ENCODE peak calls at places on chromosomes 12 and 14, in five cellular contexts. L is HCT116; I is mucosa of descending colon; B is CD8-positive, alpha-beta T cell; M is heart right ventricle. P is an unnamed sample. For H3K4me1 and H3K9me3, the result is how much of the 10 kb centered on the place peaks cover.

GRCh38 chr12:105226219-105226618 is 9.8 kb downstream of the APPL2 start:
- DNase-seq in L (no peak), I (no peak), B (peak), M (peak), P (peak)

GRCh38 chr14:94113490-94113889 is 3.0 kb downstream of the IFI27 start:
- DNase-seq in L (no peak), I (peak), B (no peak), M (peak), P (peak)

GRCh38 chr12:4439736-4440135 is 5.9 kb downstream of the FGF6 start:
- DNase-seq in L (no peak), I (no peak), B (no peak), M (no peak), P (no peak)

GRCh38 chr14:77618381-77618780 is 1.9 kb upstream of the SPTLC2 start:
- DNase-seq in L (no peak), I (no peak), B (no peak), M (no peak), P (no peak)

GRCh38 chr12:89874146-89874545 is 165.5 kb upstream of the ATP2B1 start:
- DNase-seq in L (no peak), I (no peak), B (no peak), M (peak), P (no peak)

GRCh38 chr12:32089156-32089950 is 17.3 kb upstream of the BICD1 start:
- DNase-seq in L (no peak), I (no peak), B (no peak), M (no peak), P (no peak)

GRCh38 chr12:11702959-11703358 is 53.5 kb downstream of the ETV6 start:
- DNase-seq in L (no peak), I (no peak), B (no peak), M (no peak), P (no peak)

GRCh38 chr12:110790301-110790700 is 47.6 kb upstream of the PPP1CC start:
- DNase-seq in L (no peak), I (no peak), B (no peak), M (no peak), P (no peak)

GRCh38 chr14:23414254-23414653 is 6.2 kb upstream of the MYH6 start:
- DNase-seq in L (no peak), I (no peak), B (no peak), M (no peak), P (no peak)

GRCh38 chr14:33805593-33805992 is 145.3 kb downstream of the EGLN3 start:
- DNase-seq in L (no peak), I (no peak), B (no peak), M (no peak), P (no peak)

GRCh38 chr12:47812797-47813490 is 6.8 kb downstream of the HDAC7 start:
- DNase-seq in L (no peak), I (peak), B (peak), M (peak), P (peak)

GRCh38 chr12:6083606-6084005 is 40.9 kb downstream of the VWF start:
- DNase-seq in L (no peak), I (no peak), B (no peak), M (no peak), P (no peak)

GRCh38 chr12:119990382-119990874 is 1.4 kb downstream of the BICDL1 start:
- DNase-seq in L (no peak), I (no peak), B (no peak), M (no peak), P (no peak)

GRCh38 chr12:128178971-128179370 is 88.0 kb upstream of the TMEM132C start:
- DNase-seq in L (no peak), I (no peak), B (no peak), M (no peak), P (no peak)

GRCh38 chr12:19574606-19575005 is 135.3 kb downstream of the AEBP2 start:
- DNase-seq in L (no peak), I (no peak), B (no peak), M (no peak), P (no peak)

GRCh38 chr14:37247777-37248461 is 50.2 kb downstream of the MIPOL1 start:
- DNase-seq in L (no peak), I (no peak), B (no peak), M (no peak), P (no peak)

GRCh38 chr12:106903241-106903950 is 52.3 kb upstream of the TMEM263 start:
- DNase-seq in L (peak), I (peak), B (peak), M (peak), P (peak)

GRCh38 chr14:87813691-87814090 is 179.3 kb downstream of the GALC start:
- DNase-seq in L (no peak), I (no peak), B (no peak), M (no peak), P (no peak)

GRCh38 chr14:75258079-75258802 is 20.4 kb upstream of the FOS start:
- DNase-seq in L (no peak), I (no peak), B (no peak), M (no peak), P (no peak)

GRCh38 chr12:12466157-12466556 is 96.5 kb downstream of the DUSP16 start:
- DNase-seq in L (no peak), I (no peak), B (peak), M (no peak), P (no peak)

GRCh38 chr12:713281-713875 is 39.0 kb upstream of the WNK1 start:
- DNase-seq in L (no peak), I (no peak), B (no peak), M (no peak), P (no peak)

DNA sequence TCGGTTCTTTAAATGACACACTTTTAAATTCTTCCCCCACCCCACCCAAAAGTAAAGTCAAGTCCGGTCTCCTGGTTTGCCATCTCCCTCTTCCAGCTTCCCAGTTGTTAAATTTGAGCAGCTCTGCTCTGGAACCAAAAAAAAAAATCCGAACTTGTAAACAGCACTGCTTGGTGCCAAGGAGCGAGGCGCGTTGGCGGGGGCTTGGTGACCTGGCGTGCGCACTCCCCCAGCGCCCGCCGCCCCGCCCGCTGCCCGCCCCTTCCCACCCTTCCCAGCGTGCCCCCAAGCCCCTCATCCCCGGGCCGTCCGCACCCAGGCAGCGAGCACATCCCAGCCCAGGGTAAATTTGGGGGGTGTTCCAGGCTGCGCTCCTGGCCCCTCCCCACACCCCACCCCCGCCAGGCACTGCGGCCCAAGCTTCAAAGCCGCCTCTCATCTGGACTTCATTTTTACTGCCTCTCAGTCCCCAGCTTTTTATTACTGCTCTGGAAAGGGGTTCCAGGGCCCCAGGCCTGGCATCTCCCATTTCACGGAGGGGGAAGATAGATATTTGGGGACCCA is 11.6 kb upstream of the ITGB7 start:
- DNase-seq in L (no peak), I (peak), B (no peak), M (no peak), P (peak)
- H3K4me3 ChIP-seq in L (peak), I (no peak), B (peak), M (peak), P (peak)

DNA sequence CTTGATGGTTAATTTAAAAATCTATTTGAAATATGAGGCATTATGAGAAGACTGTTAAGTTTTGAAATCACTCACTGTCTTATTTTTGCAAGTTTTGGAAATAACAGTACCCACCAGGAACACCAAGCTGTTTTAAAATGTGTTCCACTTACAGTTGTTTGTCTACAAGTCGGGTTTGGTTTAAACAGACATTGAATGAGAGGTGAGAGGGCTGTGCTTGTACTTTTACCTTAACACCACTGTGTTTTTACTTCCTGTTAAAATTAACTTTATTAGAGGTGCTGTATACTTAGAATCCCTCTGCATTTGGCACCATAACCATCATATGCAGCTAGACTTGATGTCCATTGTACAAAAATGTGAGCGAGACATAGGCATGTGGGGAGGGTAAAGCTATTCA is 12.8 kb downstream of the ELK3 start:
- DNase-seq in L (no peak), I (no peak), B (no peak), M (no peak), P (no peak)
- H3K4me1 ChIP-seq in L (under half), I (under half), B (half or more), M (half or more), P (under half)

DNA sequence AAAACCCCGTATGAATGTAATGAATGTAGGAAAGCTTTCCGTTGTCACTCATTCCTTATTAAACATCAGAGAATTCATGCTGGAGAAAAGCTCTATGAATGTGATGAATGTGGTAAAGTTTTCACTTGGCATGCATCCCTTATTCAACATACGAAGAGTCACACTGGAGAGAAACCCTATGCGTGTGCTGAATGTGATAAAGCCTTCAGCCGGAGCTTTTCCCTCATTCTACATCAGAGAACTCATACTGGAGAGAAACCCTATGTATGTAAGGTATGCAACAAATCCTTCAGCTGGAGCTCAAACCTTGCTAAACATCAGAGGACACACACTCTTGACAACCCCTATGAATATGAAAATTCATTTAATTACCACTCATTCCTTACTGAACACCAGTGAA is 23.8 kb downstream of the ZNF891 start:
- DNase-seq in L (no peak), I (no peak), B (no peak), M (no peak), P (no peak)
- H3K9me3 ChIP-seq in L (under half), I (half or more), B (half or more), M (half or more), P (under half)

DNA sequence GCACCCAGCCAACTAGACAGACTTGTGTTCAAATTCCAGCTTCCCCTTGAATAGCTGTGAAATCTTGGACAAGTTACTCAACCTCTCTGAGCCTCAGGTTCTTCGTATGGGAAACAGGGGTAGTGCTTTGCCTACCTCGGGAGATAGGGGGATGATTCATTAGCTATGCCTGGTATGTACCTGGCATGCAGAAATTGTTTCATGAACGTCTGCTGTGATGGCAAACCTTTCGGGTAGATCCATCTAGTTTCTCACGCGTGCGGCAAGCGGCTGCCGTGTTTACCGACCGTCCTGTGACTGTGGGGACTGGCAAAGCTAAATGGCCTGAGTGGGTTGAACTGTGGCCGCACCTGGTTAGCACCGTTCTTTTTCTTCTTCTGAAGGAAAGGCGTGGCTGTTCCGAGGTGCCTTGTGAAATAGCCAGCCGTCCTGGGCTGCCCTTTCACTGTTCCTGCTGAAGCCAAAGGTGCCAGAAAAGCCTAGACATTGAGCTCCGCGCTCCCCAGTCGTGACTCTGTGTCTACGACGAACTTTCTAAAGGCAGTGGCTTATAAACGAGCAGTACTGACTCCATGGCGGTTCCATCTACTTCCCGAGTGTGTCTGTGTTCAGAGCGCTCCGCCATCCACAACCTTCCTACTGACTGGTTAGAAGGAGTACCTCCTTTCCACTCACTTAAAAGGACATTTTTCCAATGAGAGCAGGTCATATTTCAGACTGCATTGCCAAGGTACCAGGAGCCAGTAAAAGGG is 40.7 kb upstream of the MED13L start:
- DNase-seq in L (no peak), I (no peak), B (no peak), M (no peak), P (no peak)
- H3K4me3 ChIP-seq in L (no peak), I (no peak), B (no peak), M (no peak), P (no peak)

DNA sequence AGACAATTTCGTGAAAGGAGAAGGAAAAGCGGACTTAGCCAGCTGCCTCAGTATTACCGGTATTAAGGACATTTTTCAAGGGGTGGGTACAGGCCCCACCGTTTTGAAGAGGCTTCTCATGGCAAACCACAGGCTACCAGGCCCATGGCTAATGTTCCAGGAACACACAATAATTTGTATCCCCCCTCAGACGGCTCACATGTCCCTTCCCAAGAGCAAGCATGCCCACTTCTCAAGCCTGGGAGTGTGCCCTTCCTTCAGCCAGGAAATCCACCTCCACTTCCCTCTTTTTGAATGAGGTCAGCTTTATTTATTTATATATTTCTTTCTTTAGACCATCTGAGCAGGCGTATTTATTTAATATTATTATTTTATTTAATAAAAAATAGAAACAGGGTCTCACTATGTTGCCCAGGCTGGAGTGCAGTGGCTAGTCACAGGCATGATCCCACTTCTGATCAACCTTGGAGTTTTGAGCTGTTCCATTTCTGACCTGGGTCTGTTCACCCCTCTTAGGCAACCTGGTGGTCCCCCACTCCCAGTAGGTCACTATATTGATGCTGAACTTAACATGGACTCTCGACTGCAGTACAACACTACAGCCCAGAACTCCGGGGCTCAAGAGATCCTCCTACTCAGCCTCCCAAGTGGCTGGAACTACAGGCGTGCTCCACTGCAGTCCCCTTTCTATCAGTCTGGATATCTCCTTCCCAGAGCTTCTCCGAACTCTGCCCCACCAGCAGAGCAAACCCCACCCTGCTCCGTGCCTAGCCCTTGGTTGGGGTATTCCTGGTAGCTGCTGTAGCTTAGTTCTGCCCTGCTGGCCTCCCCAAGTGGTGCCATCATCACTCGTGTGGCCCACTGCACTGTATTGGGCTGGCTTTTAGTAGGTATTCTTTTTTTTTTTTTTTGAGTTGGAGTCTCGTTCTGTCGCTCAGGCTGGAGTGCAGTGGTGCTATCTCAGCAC is 9.8 kb downstream of the HSP90AA1 start:
- DNase-seq in L (no peak), I (no peak), B (no peak), M (no peak), P (no peak)
- H3K4me1 ChIP-seq in L (under half), I (under half), B (under half), M (under half), P (under half)

GRCh38 chr14:103169954-103170353 is 46.7 kb downstream of the TNFAIP2 start:
- DNase-seq in L (no peak), I (no peak), B (no peak), M (no peak), P (no peak)
- H3K9me3 ChIP-seq in L (under half), I (under half), B (under half), M (under half), P (under half)

P was measured in right cardiac atrium.